ENCODE peak calls at places on chromosomes 4 and X, in nine cellular contexts. G, B, I, E, F, K, P, N and Q are unnamed samples.

GRCh38 chrX:10168226-10168625 is 11.5 kb downstream of the CLCN4 start:
- DNase-seq in G (no peak), B (no peak), I (no peak), E (no peak), F (no peak), K (no peak), P (no peak), N (no peak), Q (no peak)

GRCh38 chr4:162954976-162955375 is 211.7 kb downstream of the NAF1 start:
- DNase-seq in G (no peak), B (no peak), I (no peak), E (no peak), F (no peak), K (no peak), P (no peak), N (no peak), Q (no peak)

GRCh38 chrX:134849390-134849789 is 141.4 kb upstream of the SMIM10 start:
- DNase-seq in G (no peak), B (no peak), I (no peak), E (peak; percentile 7), F (no peak), K (no peak), P (no peak), N (no peak), Q (no peak)

GRCh38 chr4:41455215-41455614 is 82.7 kb upstream of the LIMCH1 start:
- DNase-seq in G (no peak), B (no peak), I (no peak), E (peak; percentile 33), F (no peak), K (no peak), P (no peak), N (no peak), Q (no peak)

GRCh38 chr4:70914631-70915030 is 12.5 kb downstream of the MOB1B start:
- DNase-seq in G (no peak), B (no peak), I (no peak), E (no peak), F (no peak), K (no peak), P (no peak), N (no peak), Q (no peak)

GRCh38 chr4:19924761-19925160 is 326.9 kb upstream of the SLIT2 start:
- DNase-seq in G (no peak), B (no peak), I (no peak), E (no peak), F (no peak), K (no peak), P (no peak), N (no peak), Q (no peak)

GRCh38 chr4:20616313-20616712 is 83.9 kb upstream of the PACRGL start:
- DNase-seq in G (no peak), B (no peak), I (no peak), E (no peak), F (no peak), K (no peak), P (no peak), N (no peak), Q (no peak)

GRCh38 chrX:107205770-107206696 is at the start of the genes DNAAF6 and NUP62CL:
- DNase-seq in G (peak; percentile 54), B (peak; percentile 68), I (peak; percentile 46), E (peak; percentile 10), F (peak; percentile 93), K (peak; percentile 86), P (peak; percentile 36), N (peak; percentile 64), Q (peak; percentile 75)

GRCh38 chrX:9829308-9830267 is 43.4 kb downstream of the SHROOM2 start:
- DNase-seq in G (peak; percentile 11), B (no peak), I (no peak), E (no peak), F (peak; percentile 24), K (peak; percentile 81), P (no peak), N (no peak), Q (no peak)

GRCh38 chr4:35525192-35525978 is 718.9 kb downstream of the ARAP2 start:
- DNase-seq in G (no peak), B (peak; percentile 23), I (no peak), E (no peak), F (no peak), K (peak; percentile 32), P (no peak), N (no peak), Q (no peak)

GRCh38 chr4:3177905-3178304 is 71.1 kb upstream of the MSANTD1 start:
- DNase-seq in G (no peak), B (no peak), I (no peak), E (no peak), F (no peak), K (no peak), P (no peak), N (no peak), Q (no peak)

GRCh38 chrX:36961590-36961989 is 46.6 kb upstream of the FAM47C start:
- DNase-seq in G (no peak), B (no peak), I (no peak), E (no peak), F (peak; percentile 17), K (no peak), P (peak; percentile 11), N (no peak), Q (no peak)

GRCh38 chrX:42772874-42773273 is 5.1 kb downstream of the PPP1R2C start:
- DNase-seq in G (no peak), B (no peak), I (no peak), E (no peak), F (no peak), K (peak; percentile 12), P (no peak), N (no peak), Q (no peak)

GRCh38 chrX:148070504-148070877 is 89.4 kb downstream of the FMR1NB start:
- DNase-seq in G (no peak), B (no peak), I (no peak), E (no peak), F (no peak), K (no peak), P (no peak), N (no peak), Q (no peak)

GRCh38 chr4:169540774-169541173 is 71.6 kb downstream of the NEK1 start:
- DNase-seq in G (no peak), B (no peak), I (no peak), E (peak; percentile 8), F (no peak), K (no peak), P (no peak), N (no peak), Q (no peak)